ENCODE peak calls at places on chromosome X, in four cellular contexts. H is lung, Q is Caco-2, W is pancreas. Y is an unnamed sample.

GRCh38 chrX:154547245-154548027 is at the start of gene IKBKG:
- DNase-seq in H (peak; percentile 87), Q (peak; percentile 92), W (peak; percentile 89), Y (peak; percentile 92)

GRCh38 chrX:24777660-24778059 is 83.9 kb downstream of the POLA1 start:
- DNase-seq in Q (no peak), W (no peak), H (no peak), Y (no peak)

GRCh38 chrX:70089575-70090297 is 27.5 kb downstream of the OTUD6A start:
- DNase-seq in Q (no peak), W (no peak), H (no peak), Y (no peak)

GRCh38 chrX:39144965-39145364 is 343.7 kb downstream of the MID1IP1 start:
- DNase-seq in H (no peak), Q (no peak), W (no peak), Y (no peak)

GRCh38 chrX:27728291-27728690 is 79.5 kb upstream of the MAGEB10 start:
- DNase-seq in W (no peak), Q (no peak), H (no peak), Y (no peak)

GRCh38 chrX:76183289-76184057 is 10.6 kb downstream of the PBDC1 start:
- DNase-seq in W (no peak), Q (no peak), H (no peak), Y (no peak)

GRCh38 chrX:362937-363620 is 23.6 kb downstream of the PPP2R3B start:
- DNase-seq in H (no peak), Q (no peak), W (no peak), Y (no peak)

GRCh38 chrX:43559643-43560042 is 96.5 kb upstream of the MAOA start:
- DNase-seq in W (no peak), H (peak; percentile 41), Q (peak; percentile 49), Y (peak; percentile 53)

GRCh38 chrX:3811331-3812311 is 98.2 kb upstream of the PRKX start:
- DNase-seq in W (no peak), Q (peak; percentile 21), H (no peak), Y (peak; percentile 64)

GRCh38 chrX:134846042-134846441 is 144.7 kb upstream of the SMIM10 start:
- DNase-seq in H (no peak), Q (no peak), W (no peak), Y (no peak)

GRCh38 chrX:136936183-136936549 is 55.6 kb upstream of the RBMX start:
- DNase-seq in H (no peak), W (no peak), Q (no peak), Y (no peak)

GRCh38 chrX:112056886-112057285 is 25.7 kb downstream of the TRPC5 start:
- DNase-seq in W (no peak), H (no peak), Q (no peak), Y (no peak)

GRCh38 chrX:16851421-16851820 is 18.7 kb downstream of the RBBP7 start:
- DNase-seq in H (no peak), W (no peak), Q (no peak), Y (no peak)

GRCh38 chrX:41785685-41786084 is 61.7 kb downstream of the GPR82 start:
- DNase-seq in H (no peak), Q (no peak), W (no peak), Y (no peak)

GRCh38 chrX:108091878-108092291 is 307 bp downstream of the ATG4A start:
- DNase-seq in Q (no peak), H (no peak), W (no peak), Y (no peak)

GRCh38 chrX:30900227-30900626 is 11.2 kb upstream of the TAB3 start:
- DNase-seq in W (no peak), H (no peak), Q (no peak), Y (no peak)

GRCh38 chrX:26376037-26376708 is 160.2 kb downstream of the MAGEB5 start:
- DNase-seq in H (no peak), Q (no peak), W (no peak), Y (no peak)

GRCh38 chrX:34849371-34849770 is 93.2 kb upstream of the FAM47B start:
- DNase-seq in Q (no peak), H (no peak), W (no peak), Y (no peak)

GRCh38 chrX:129239371-129239770 is 283.9 kb downstream of the SMARCA1 start:
- DNase-seq in H (no peak), Q (no peak), W (no peak), Y (no peak)

GRCh38 chrX:72018277-72019112 is 107.8 kb downstream of the NHSL2 start:
- DNase-seq in H (peak; percentile 78), Q (peak; percentile 85), W (peak; percentile 93), Y (peak; percentile 89)

GRCh38 chrX:132692526-132692925 is 203.7 kb upstream of the MBNL3 start:
- DNase-seq in W (no peak), H (no peak), Q (no peak), Y (no peak)

GRCh38 chrX:11580789-11581188 is 84.9 kb downstream of the ARHGAP6 start:
- DNase-seq in H (no peak), Q (no peak), W (no peak), Y (no peak)

GRCh38 chrX:101265869-101266428 is 25.2 kb downstream of the TAF7L start:
- DNase-seq in W (no peak), Q (no peak), H (no peak), Y (no peak)

GRCh38 chrX:119887721-119888425 is 7.8 kb upstream of the AKAP14 start:
- DNase-seq in W (peak; percentile 76), H (peak; percentile 68), Q (peak; percentile 86), Y (peak; percentile 44)

GRCh38 chrX:40172169-40172979 is 74.6 kb upstream of the BCOR start:
- DNase-seq in W (peak; percentile 80), H (peak; percentile 57), Q (peak; percentile 47), Y (no peak)
- H3K4me1 ChIP-seq in W (no peaks in the 10 kb centered on the region), H (no peaks in the 10 kb centered on the region), Q (peaks cover 15% of the 10 kb centered on the region), Y (peaks cover 34% of the 10 kb centered on the region)

GRCh38 chrX:153349952-153350351 is 16.0 kb downstream of the ZNF275 start:
- DNase-seq in W (no peak), Q (no peak), H (no peak), Y (no peak)

GRCh38 chrX:153351981-153352380 is 18.0 kb downstream of the ZNF275 start:
- DNase-seq in Q (no peak), H (no peak), W (no peak), Y (no peak)

GRCh38 chrX:153348421-153348820 is 14.5 kb downstream of the ZNF275 start:
- DNase-seq in H (no peak), Q (no peak), W (no peak), Y (no peak)

GRCh38 chrX:153343674-153344073 is 9.7 kb downstream of the ZNF275 start:
- DNase-seq in H (no peak), Q (no peak), W (no peak), Y (no peak)

GRCh38 chrX:153347530-153347929 is 13.6 kb downstream of the ZNF275 start:
- DNase-seq in W (no peak), Q (no peak), H (peak; percentile 28), Y (no peak)
- H3K36me3 ChIP-seq in W (peaks cover 5% of the 10 kb centered on the region), Q (no peaks in the 10 kb centered on the region), H (peaks cover 14% of the 10 kb centered on the region), Y (no peaks in the 10 kb centered on the region)

GRCh38 chrX:53379008-53379710 is 43.3 kb downstream of the SMC1A start:
- DNase-seq in Q (no peak), W (no peak), H (no peak), Y (no peak)

GRCh38 chrX:53374923-53375322 is 47.5 kb downstream of the SMC1A start:
- DNase-seq in Q (no peak), W (no peak), H (no peak), Y (no peak)

GRCh38 chrX:53377464-53377863 is 45.0 kb downstream of the SMC1A start:
- DNase-seq in W (no peak), Q (no peak), H (no peak), Y (no peak)

GRCh38 chrX:53373307-53373706 is 49.1 kb downstream of the SMC1A start:
- DNase-seq in Q (no peak), H (no peak), W (no peak), Y (no peak)

GRCh38 chrX:53374222-53374820 is 48.1 kb downstream of the SMC1A start:
- DNase-seq in W (no peak), Q (no peak), H (no peak), Y (no peak)
- H3K4me1 ChIP-seq in W (no peaks in the 10 kb centered on the region), Q (no peaks in the 10 kb centered on the region), H (no peaks in the 10 kb centered on the region), Y (no peaks in the 10 kb centered on the region)

DNA sequence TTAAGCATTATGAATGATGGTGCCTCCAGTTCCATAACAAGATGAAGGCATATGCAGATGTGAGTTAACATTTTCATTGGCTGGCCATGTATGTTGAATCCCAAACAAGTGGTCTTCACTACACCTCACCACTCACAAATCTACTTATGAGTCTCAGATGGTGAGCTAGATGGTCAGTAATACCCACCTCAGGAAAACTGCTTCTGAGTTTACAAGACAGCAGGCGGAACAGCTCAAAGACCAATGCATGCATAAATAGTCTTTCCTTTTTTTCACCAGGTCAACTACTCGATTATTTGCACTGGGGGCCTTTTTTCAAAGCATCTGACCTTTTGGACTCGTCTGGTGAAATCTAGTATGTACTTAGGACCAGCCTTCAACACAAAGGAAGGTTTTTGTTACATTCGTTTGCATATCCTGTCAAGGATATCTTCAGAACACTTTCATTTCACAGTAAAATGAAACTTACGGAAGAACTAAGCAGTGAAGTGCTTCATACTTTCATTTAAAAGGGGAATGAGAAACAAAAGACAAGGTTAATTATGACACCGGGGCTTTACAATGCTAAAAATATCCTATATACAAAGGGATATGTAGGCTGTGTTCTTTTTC is 23.1 kb upstream of the TLR7 start:
- DNase-seq in Q (peak; percentile 56), H (no peak), W (no peak), Y (no peak)
- H3K36me3 ChIP-seq in Q (no peaks in the 10 kb centered on the region), H (no peaks in the 10 kb centered on the region), W (no peaks in the 10 kb centered on the region), Y (no peaks in the 10 kb centered on the region)

GRCh38 chrX:10099411-10099810 is 57.4 kb upstream of the CLCN4 start:
- DNase-seq in W (no peak), Q (no peak), H (no peak), Y (no peak)

GRCh38 chrX:10102046-10102704 is 54.6 kb upstream of the CLCN4 start:
- DNase-seq in W (no peak), H (no peak), Q (no peak), Y (no peak)

GRCh38 chrX:10098235-10098819 is 58.4 kb upstream of the CLCN4 start:
- DNase-seq in W (no peak), Q (no peak), H (no peak), Y (peak; percentile 43)

GRCh38 chrX:10103023-10103422 is 53.8 kb upstream of the CLCN4 start:
- DNase-seq in Q (no peak), H (no peak), W (no peak), Y (no peak)

DNA sequence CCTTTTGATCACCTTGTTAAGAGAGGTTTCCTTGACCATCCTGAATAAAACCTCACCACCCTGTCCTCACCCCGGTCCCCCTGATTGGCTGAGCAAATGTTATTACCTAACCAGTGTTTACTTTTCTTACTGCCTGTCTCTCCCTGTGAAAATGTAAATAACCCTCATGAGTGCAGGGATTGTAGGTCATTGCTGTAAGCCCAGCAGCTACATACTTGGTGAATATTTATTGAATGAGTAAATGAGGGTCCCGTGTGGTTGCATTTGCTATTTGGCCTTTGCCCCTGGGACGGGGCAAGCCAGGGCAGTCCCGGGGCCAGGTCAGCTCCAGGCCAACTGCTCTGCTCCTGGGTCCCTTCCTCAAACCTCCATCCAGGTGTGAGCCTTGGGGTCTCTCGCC is 55.5 kb upstream of the CLCN4 start:
- DNase-seq in W (no peak), Q (peak; percentile 50), H (no peak), Y (no peak)
- H3K4me1 ChIP-seq in W (no peaks in the 10 kb centered on the region), Q (peaks cover 11% of the 10 kb centered on the region), H (no peaks in the 10 kb centered on the region), Y (peaks cover 28% of the 10 kb centered on the region)

Y was measured in CD8-positive, alpha-beta memory T cell.